ENCODE peak calls at places on chromosome 6, in four cellular contexts. P is transverse colon, C is psoas muscle, Q is tibial artery. Z is an unnamed sample.

GRCh38 chr6:121881974-121882667 is 446.7 kb downstream of the GJA1 start:
- DNase-seq in P (no peak), C (no peak), Q (no peak), Z (no peak)

GRCh38 chr6:152004036-152004566 is 196.6 kb downstream of the ESR1 start:
- DNase-seq in P (no peak), C (no peak), Q (no peak), Z (no peak)

GRCh38 chr6:24584390-24584735 is 61.6 kb downstream of the KIAA0319 start:
- DNase-seq in P (no peak), C (no peak), Q (no peak), Z (no peak)

GRCh38 chr6:68628156-68628555 is 6.9 kb upstream of the ADGRB3 start:
- DNase-seq in P (no peak), C (no peak), Q (no peak), Z (no peak)

GRCh38 chr6:108902389-108902792 is 54.2 kb downstream of the ARMC2 start:
- DNase-seq in P (no peak), C (no peak), Q (no peak), Z (no peak)

GRCh38 chr6:166643907-166644590 is 17.0 kb upstream of the RPS6KA2 start:
- DNase-seq in P (no peak), C (no peak), Q (no peak), Z (no peak)

GRCh38 chr6:109979033-109979921 is 1.2 kb downstream of the GPR6 start:
- DNase-seq in P (no peak), C (no peak), Q (no peak), Z (no peak)

GRCh38 chr6:28978959-28979561 is 26.1 kb downstream of the ZNF311 start:
- DNase-seq in P (no peak), C (no peak), Q (no peak), Z (no peak)

GRCh38 chr6:41442800-41443501 is 103.2 kb upstream of the FOXP4 start:
- DNase-seq in P (peak; percentile 32), C (peak; percentile 63), Q (peak; percentile 64), Z (no peak)

GRCh38 chr6:3732345-3733141 is 19.0 kb downstream of the PXDC1 start:
- DNase-seq in P (peak; percentile 77), C (peak; percentile 77), Q (peak; percentile 73), Z (no peak)

GRCh38 chr6:31572041-31572911 is at the start of gene LTA:
- DNase-seq in P (peak; percentile 43), C (no peak), Q (no peak), Z (no peak)

GRCh38 chr6:167508919-167509852 is 184.3 kb downstream of the TTLL2 start:
- DNase-seq in P (no peak), C (no peak), Q (no peak), Z (no peak)

GRCh38 chr6:156762547-156762946 is 14.6 kb upstream of the ARID1B start:
- DNase-seq in P (no peak), C (no peak), Q (no peak), Z (no peak)

GRCh38 chr6:45613678-45614077 is 235.9 kb upstream of the SUPT3H start:
- DNase-seq in P (peak; percentile 34), C (peak; percentile 32), Q (peak; percentile 58), Z (peak; percentile 12)

GRCh38 chr6:4085329-4085695 is 6.4 kb upstream of the FAM217A start:
- DNase-seq in P (no peak), C (no peak), Q (no peak), Z (no peak)

GRCh38 chr6:157884756-157885155 is 61.7 kb downstream of the SNX9 start:
- DNase-seq in P (no peak), C (no peak), Q (no peak), Z (no peak)

GRCh38 chr6:157885876-157886275 is 62.8 kb downstream of the SNX9 start:
- DNase-seq in P (no peak), C (no peak), Q (no peak), Z (no peak)

GRCh38 chr6:157891544-157892362 is 68.7 kb downstream of the SNX9 start:
- DNase-seq in P (no peak), C (no peak), Q (no peak), Z (no peak)

GRCh38 chr6:157885211-157885788 is 62.3 kb downstream of the SNX9 start:
- DNase-seq in P (no peak), C (no peak), Q (no peak), Z (no peak)

DNA sequence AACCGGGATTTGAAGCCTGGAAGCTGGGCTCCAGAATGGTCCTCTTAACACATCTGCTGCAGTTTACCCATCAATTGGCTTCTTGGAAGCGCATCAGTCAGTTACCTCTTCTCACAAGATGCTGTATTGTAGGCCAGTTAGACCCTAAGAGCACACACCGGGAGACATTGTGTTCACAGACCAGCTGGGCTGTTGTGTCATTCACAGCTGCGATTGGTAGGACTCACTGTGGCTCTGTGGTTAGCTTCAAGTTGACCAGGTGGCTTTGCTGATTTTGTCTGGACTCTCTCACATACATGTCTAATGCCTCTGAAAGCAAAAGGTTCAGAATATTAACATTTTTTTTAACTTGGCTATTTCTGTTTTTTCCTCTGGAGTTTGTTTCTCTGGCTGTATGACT is 64.8 kb downstream of the SNX9 start:
- DNase-seq in P (no peak), C (no peak), Q (no peak), Z (no peak)
- H3K36me3 ChIP-seq in P (peaks cover 6% of the 10 kb centered on the region), C (peaks cover 54% of the 10 kb centered on the region), Q (peaks cover 16% of the 10 kb centered on the region), Z (peaks cover 20% of the 10 kb centered on the region)

DNA sequence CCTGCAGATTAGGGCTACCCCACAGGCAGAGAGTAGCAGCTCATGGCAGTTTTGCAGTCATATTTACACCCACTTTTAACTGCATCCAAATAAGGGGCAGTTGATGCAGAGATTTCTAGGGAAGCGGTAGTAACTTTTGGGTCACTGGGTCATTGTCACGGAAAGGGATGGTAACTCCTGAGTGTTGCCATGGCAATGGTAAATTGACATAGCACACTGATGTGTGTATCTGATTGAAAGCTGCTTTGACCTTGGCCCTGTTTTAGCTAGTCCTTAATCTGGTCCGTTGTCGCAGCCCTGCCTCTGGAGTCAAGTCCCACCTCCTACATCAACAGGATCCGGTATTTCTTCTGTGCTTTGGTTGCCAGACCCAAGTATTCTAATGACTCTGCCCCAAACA is 199.1 kb upstream of the TCF21 start:
- DNase-seq in P (no peak), C (no peak), Q (no peak), Z (no peak)
- H3K27ac ChIP-seq in P (no peak overlapping the region), C (no peak overlapping the region), Q (no peak overlapping the region), Z (no peak overlapping the region)

GRCh38 chr6:111667921-111668320 is 62.2 kb upstream of the TRAF3IP2 start:
- DNase-seq in P (no peak), C (no peak), Q (no peak), Z (no peak)

GRCh38 chr6:111669326-111669725 is 63.6 kb upstream of the TRAF3IP2 start:
- DNase-seq in P (no peak), C (no peak), Q (no peak), Z (no peak)

GRCh38 chr6:111664565-111665039 is 58.9 kb upstream of the TRAF3IP2 start:
- DNase-seq in P (no peak), C (no peak), Q (no peak), Z (no peak)

GRCh38 chr6:111666812-111667211 is 61.1 kb upstream of the TRAF3IP2 start:
- DNase-seq in P (no peak), C (no peak), Q (no peak), Z (no peak)

GRCh38 chr6:111668410-111668809 is 62.7 kb upstream of the TRAF3IP2 start:
- DNase-seq in P (no peak), C (no peak), Q (no peak), Z (no peak)
- TF ChIP-seq CTCF in P (no peak), C (peak; percentile 48), Q (no peak), Z (peak; percentile 26)

DNA sequence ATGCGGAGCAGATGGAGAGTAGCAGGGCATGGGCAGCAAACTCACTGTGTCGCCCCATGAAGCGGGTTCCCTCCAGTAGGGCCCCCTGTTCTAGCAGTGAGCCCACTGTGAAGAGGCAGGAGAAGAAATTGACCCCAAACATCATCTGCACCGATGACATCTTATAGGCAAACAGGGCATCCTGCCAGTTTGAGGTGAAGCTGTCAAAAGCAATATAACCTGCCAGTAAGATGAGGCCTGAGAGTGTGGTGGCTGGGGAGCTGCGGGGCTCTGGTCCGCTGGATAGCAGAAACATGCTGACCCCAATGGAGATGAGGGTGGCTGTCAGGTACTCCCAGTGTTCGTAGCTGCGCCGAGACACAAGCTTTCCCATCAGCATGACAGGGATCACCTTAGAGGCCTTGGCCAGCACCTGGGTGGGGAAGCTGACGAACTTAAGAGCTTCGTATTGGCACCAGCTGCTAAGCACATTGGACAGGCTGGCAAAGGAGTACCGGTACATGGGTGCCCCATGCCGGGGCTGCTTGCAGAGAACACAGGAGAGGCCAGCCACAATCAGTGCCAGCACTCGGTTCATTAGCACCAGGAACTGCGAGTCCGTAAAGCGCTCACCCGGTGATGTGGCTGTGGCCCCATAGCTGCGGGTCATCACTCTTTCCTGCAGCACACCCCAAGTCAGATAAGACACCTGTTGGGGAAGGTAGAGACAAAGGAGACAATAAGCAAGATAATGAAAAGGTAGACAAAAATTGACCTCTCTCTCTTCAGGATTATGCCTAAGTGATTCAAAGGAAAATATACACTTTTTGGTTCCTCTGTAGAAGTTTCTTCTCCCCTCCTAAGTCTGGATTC is 2.1 kb downstream of the SLC35B2 start:
- DNase-seq in P (no peak), C (no peak), Q (no peak), Z (no peak)
- H3K36me3 ChIP-seq in P (peaks cover 46% of the 10 kb centered on the region), C (peaks cover 65% of the 10 kb centered on the region), Q (peaks cover 48% of the 10 kb centered on the region), Z (peaks cover 50% of the 10 kb centered on the region)

DNA sequence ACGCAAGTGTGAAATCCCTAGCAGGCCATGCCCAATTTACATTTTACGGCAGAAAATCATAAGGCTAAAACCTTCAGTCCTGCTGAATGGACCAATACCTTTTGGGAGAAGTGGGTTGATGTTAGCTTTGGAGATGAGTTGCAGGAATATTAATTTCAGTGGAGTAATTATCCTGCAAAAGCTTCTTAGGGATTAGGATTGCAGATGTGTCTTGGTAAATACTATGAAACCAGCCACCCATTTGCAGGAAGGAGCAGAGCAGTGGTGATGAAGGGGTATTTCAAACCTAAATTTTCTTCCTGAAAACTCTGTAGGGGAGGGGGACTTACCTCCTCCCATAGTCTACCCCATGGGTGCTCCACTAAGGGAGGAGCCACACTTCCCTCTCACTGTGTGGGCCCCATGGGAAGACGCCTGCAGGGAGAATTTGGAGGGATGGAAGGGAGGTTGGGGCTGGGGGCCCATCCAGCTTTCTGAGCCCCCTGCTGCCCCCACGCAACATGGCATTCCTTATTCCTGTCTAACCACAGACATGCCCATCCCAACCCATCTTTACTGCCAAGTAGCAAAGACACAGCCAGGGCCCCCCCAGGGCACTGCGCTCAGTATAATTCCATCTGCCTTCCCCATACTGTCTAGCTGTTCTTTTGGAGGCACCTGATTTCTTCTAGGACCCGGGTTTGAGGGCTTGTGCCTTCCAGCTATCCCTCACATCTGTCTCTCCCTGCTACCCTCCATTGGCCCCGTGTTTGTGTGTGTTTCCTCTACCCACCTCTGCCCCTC is 14.6 kb upstream of the UQCC2 start:
- DNase-seq in P (no peak), C (no peak), Q (no peak), Z (no peak)
- H3K27ac ChIP-seq in P (no peak overlapping the region), C (peak overlapping the region; percentile 100), Q (no peak overlapping the region), Z (no peak overlapping the region)

GRCh38 chr6:149717588-149718458 is at the start of gene LATS1:
- DNase-seq in P (peak; percentile 91), C (peak; percentile 94), Q (peak; percentile 88), Z (peak; percentile 93)
- TF ChIP-seq CTCF in P (no peak), C (no peak), Q (no peak), Z (no peak)

DNA sequence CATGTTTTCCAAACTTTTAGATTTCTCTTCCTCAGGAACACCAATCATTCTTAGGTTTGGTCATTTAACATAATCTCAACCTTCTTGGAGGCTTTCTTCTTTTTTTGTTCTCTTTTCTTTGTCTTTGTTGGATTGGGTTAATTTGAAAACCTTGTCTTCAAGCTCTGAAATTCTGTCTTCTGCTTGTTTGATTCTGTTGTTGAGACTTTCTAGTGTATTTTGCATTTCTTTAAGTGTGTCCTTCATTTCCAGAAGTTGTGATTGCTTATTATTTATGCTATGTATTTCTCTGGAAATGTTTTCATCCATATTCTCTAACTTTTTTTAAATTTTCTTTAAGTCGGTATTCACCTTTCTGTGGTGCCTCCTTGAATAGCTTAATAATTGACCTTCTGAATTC is 42.2 kb downstream of the STMND1 start:
- DNase-seq in P (no peak), C (no peak), Q (no peak), Z (no peak)
- H3K36me3 ChIP-seq in P (no peaks in the 10 kb centered on the region), C (no peaks in the 10 kb centered on the region), Q (no peaks in the 10 kb centered on the region), Z (no peaks in the 10 kb centered on the region)